ENCODE peak calls at places on chromosomes 2 and 18, in eight cellular contexts. T, I, L, Z, R, H, E and W are unnamed samples.

GRCh38 chr2:12177052-12177994 is 430.9 kb downstream of the LPIN1 start:
- DNase-seq in Z (no peak), E (peak), I (peak), T (peak), L (no peak), R (peak), H (peak), W (no peak)

GRCh38 chr2:202786792-202787191 is 84.8 kb downstream of the ICA1L start:
- DNase-seq in L (no peak), T (no peak), H (no peak), I (no peak), R (no peak), E (no peak), Z (no peak), W (no peak)

GRCh38 chr2:8324164-8324848 is 357.6 kb upstream of the ID2 start:
- DNase-seq in Z (no peak), E (no peak), L (no peak), R (peak), H (no peak), T (no peak), I (no peak), W (peak)

GRCh38 chr2:194545978-194546377 is 1111.0 kb upstream of the SLC39A10 start:
- DNase-seq in H (no peak), I (no peak), R (no peak), L (no peak), Z (no peak), T (no peak), E (no peak), W (no peak)

GRCh38 chr2:16169381-16169960 is 229.1 kb downstream of the MYCN start:
- DNase-seq in Z (no peak), H (no peak), T (no peak), R (no peak), L (no peak), I (no peak), E (no peak), W (no peak)

GRCh38 chr2:160952462-160952861 is 207.8 kb upstream of the TANK start:
- DNase-seq in R (no peak), I (no peak), T (no peak), E (no peak), Z (peak), L (no peak), H (peak), W (no peak)

GRCh38 chr18:14974576-14974975 is 226.6 kb downstream of the ANKRD30B start:
- DNase-seq in T (no peak), Z (no peak), I (no peak), H (no peak), L (no peak), R (no peak), E (no peak), W (no peak)

GRCh38 chr2:200318940-200319435 is 12.5 kb downstream of the SPATS2L start:
- DNase-seq in E (no peak), T (no peak), R (no peak), L (no peak), Z (no peak), H (no peak), I (no peak), W (no peak)

GRCh38 chr2:235191486-235191885 is 239.7 kb downstream of the SH3BP4 start:
- DNase-seq in T (no peak), I (no peak), R (no peak), L (no peak), E (no peak), Z (no peak), H (no peak), W (no peak)

GRCh38 chr2:45651415-45652089 is at the start of gene PRKCE:
- DNase-seq in Z (peak), T (peak), I (peak), L (no peak), E (peak), H (peak), R (peak), W (no peak)

GRCh38 chr2:39107156-39107555 is 13.7 kb downstream of the SOS1 start:
- DNase-seq in I (no peak), Z (no peak), T (no peak), E (no peak), L (no peak), R (no peak), H (peak), W (no peak)

GRCh38 chr2:35651688-35652323 is 703.8 kb upstream of the CRIM1 start:
- DNase-seq in H (no peak), Z (no peak), I (no peak), E (no peak), L (no peak), T (no peak), R (no peak), W (no peak)

GRCh38 chr2:20617892-20618467 is 32.9 kb downstream of the HS1BP3 start:
- DNase-seq in I (peak), L (no peak), E (peak), T (no peak), R (no peak), H (peak), Z (peak), W (no peak)

GRCh38 chr2:36380624-36381481 is 25.3 kb downstream of the CRIM1 start:
- DNase-seq in R (no peak), Z (peak), H (no peak), L (no peak), T (no peak), E (peak), I (no peak), W (no peak)

GRCh38 chr2:80001704-80002103 is 302.8 kb downstream of the LRRTM1 start:
- DNase-seq in I (no peak), R (no peak), H (peak), T (no peak), Z (no peak), E (peak), L (no peak), W (no peak)

GRCh38 chr2:20509301-20509765 is 62.5 kb downstream of the RHOB start:
- DNase-seq in R (no peak), T (no peak), Z (no peak), H (no peak), I (no peak), L (no peak), E (no peak), W (no peak)

GRCh38 chr2:73156539-73157124 is 43.9 kb upstream of the RAB11FIP5 start:
- DNase-seq in Z (peak), T (peak), E (peak), H (peak), I (peak), R (no peak), L (no peak), W (no peak)

GRCh38 chr2:56754066-56754615 is 570.4 kb downstream of the CCDC85A start:
- DNase-seq in L (no peak), E (no peak), I (no peak), T (no peak), R (no peak), H (no peak), Z (no peak), W (no peak)

GRCh38 chr2:101734511-101735165 is 37.1 kb downstream of the MAP4K4 start:
- DNase-seq in R (no peak), E (no peak), T (no peak), H (no peak), Z (no peak), L (no peak), I (no peak), W (no peak)

GRCh38 chr18:78905334-78905733 is 74.3 kb upstream of the SALL3 start:
- DNase-seq in H (no peak), Z (no peak), T (no peak), R (no peak), L (no peak), I (no peak), E (no peak), W (no peak)

GRCh38 chr18:13581496-13581895 is 144.9 kb downstream of the FAM210A start:
- DNase-seq in R (no peak), I (no peak), H (no peak), L (no peak), E (no peak), T (no peak), Z (no peak), W (no peak)